ENCODE peak calls at places on chromosomes 2 and 18, in seven cellular contexts. V is CD8-positive, alpha-beta T cell; I is ovary; H is right atrium auricular region; D is OCI-LY7; U is IMR-90; X is psoas muscle. W is an unnamed sample. For H3K4me1, the result is how much of the 10 kb centered on the place peaks cover.

GRCh38 chr2:220847587-220847986 is 724.5 kb downstream of the EPHA4 start:
- DNase-seq in I (no peak), U (peak), H (no peak), D (no peak), V (no peak), X (no peak), W (no peak)

GRCh38 chr18:2050016-2050415 is 521.3 kb downstream of the METTL4 start:
- DNase-seq in I (no peak), D (no peak), H (no peak), X (no peak), V (no peak), U (no peak), W (no peak)

GRCh38 chr18:78971511-78972245 is 7.9 kb upstream of the SALL3 start:
- DNase-seq in X (no peak), H (no peak), V (no peak), U (no peak), D (no peak), I (no peak), W (no peak)

GRCh38 chr2:62774555-62775366 is 69.2 kb downstream of the EHBP1 start:
- DNase-seq in I (peak), U (peak), H (no peak), D (peak), V (no peak), X (no peak), W (no peak)

GRCh38 chr2:98087447-98088065 is 589 bp downstream of the VWA3B start:
- DNase-seq in X (no peak), V (no peak), U (no peak), D (no peak), H (no peak), I (no peak), W (no peak)

GRCh38 chr2:107932986-107933385 is 53.3 kb upstream of the SLC5A7 start:
- DNase-seq in I (no peak), D (no peak), U (peak), V (no peak), H (no peak), X (no peak), W (no peak)

GRCh38 chr2:121036226-121036692 is 248.7 kb downstream of the TFCP2L1 start:
- DNase-seq in D (no peak), U (no peak), X (no peak), I (no peak), H (no peak), V (no peak), W (no peak)

GRCh38 chr2:147389218-147389617 is 455.6 kb upstream of the ACVR2A start:
- DNase-seq in X (no peak), I (no peak), D (no peak), V (no peak), H (no peak), U (no peak), W (no peak)

GRCh38 chr18:41128545-41128944 is 826.5 kb upstream of the PIK3C3 start:
- DNase-seq in X (no peak), I (no peak), D (no peak), V (no peak), H (no peak), U (peak), W (no peak)

GRCh38 chr2:207619764-207620203 is 5.4 kb downstream of the METTL21A start:
- DNase-seq in H (no peak), X (no peak), D (peak), U (no peak), I (no peak), V (no peak), W (no peak)

GRCh38 chr2:189204322-189204941 is 24.9 kb upstream of the COL5A2 start:
- DNase-seq in D (no peak), V (no peak), U (peak), H (no peak), I (no peak), X (no peak), W (no peak)

GRCh38 chr2:64989982-64990614 is 899 bp downstream of the SLC1A4 start:
- DNase-seq in U (no peak), V (no peak), X (peak), D (peak), I (peak), H (no peak), W (no peak)

GRCh38 chr2:27929916-27930486 is 39.5 kb downstream of the BABAM2 start:
- DNase-seq in D (no peak), H (no peak), I (no peak), V (no peak), X (no peak), U (no peak), W (no peak)

GRCh38 chr2:106536490-106536889 is 49.3 kb downstream of the CD8B2 start:
- DNase-seq in X (no peak), D (no peak), U (no peak), V (no peak), I (no peak), H (no peak), W (no peak)

GRCh38 chr2:20525041-20526035 is 78.5 kb downstream of the RHOB start:
- DNase-seq in V (no peak), D (no peak), H (peak), I (no peak), U (peak), X (peak), W (peak)

GRCh38 chr2:22011048-22011447 is 887.3 kb downstream of the TDRD15 start:
- DNase-seq in D (no peak), I (no peak), U (no peak), X (no peak), H (no peak), V (no peak), W (no peak)

GRCh38 chr2:76080154-76080553 is 369.4 kb upstream of the GCFC2 start:
- DNase-seq in X (no peak), I (no peak), D (no peak), H (no peak), U (no peak), V (no peak), W (no peak)

GRCh38 chr2:85273732-85274731 is 53.8 kb downstream of the TGOLN2 start:
- DNase-seq in U (peak), V (no peak), H (no peak), I (peak), X (peak), D (no peak), W (no peak)

GRCh38 chr2:108604196-108604595 is 69.9 kb downstream of the LIMS1 start:
- DNase-seq in H (no peak), D (no peak), X (no peak), I (no peak), U (peak), V (no peak), W (no peak)

GRCh38 chr2:219530048-219530963 is 13.3 kb downstream of the CHPF start:
- DNase-seq in U (peak), X (peak), H (peak), V (peak), D (peak), I (peak), W (peak)

GRCh38 chr2:226079186-226079585 is 679.7 kb downstream of the NYAP2 start:
- DNase-seq in H (no peak), V (no peak), I (no peak), D (no peak), X (no peak), U (no peak), W (no peak)

GRCh38 chr2:231939022-231939421 is 12.8 kb upstream of the NPPC start:
- DNase-seq in V (no peak), X (no peak), I (no peak), U (no peak), H (no peak), D (no peak), W (no peak)

GRCh38 chr2:157875720-157876065 is 437 bp downstream of the ACVR1 start:
- DNase-seq in I (peak), X (no peak), U (no peak), V (peak), D (no peak), H (no peak), W (peak)

GRCh38 chr2:130896813-130897212 is 60.1 kb downstream of the ARHGEF4 start:
- DNase-seq in X (no peak), I (no peak), U (no peak), H (no peak), V (no peak), D (no peak), W (no peak)

GRCh38 chr2:221624475-221624874 is 52.4 kb upstream of the EPHA4 start:
- DNase-seq in I (no peak), D (no peak), V (no peak), H (no peak), U (no peak), X (no peak), W (no peak)

GRCh38 chr2:186533717-186534116 is 47.7 kb downstream of the ZC3H15 start:
- DNase-seq in D (no peak), X (no peak), U (no peak), H (no peak), V (no peak), I (no peak), W (no peak)

GRCh38 chr2:68366083-68366560 is 1.0 kb downstream of the PLEK start:
- DNase-seq in D (peak), V (no peak), U (no peak), X (no peak), H (no peak), I (no peak), W (no peak)

GRCh38 chr2:128605421-128605820 is 286.8 kb upstream of the HS6ST1 start:
- DNase-seq in I (no peak), V (no peak), X (no peak), H (no peak), D (no peak), U (no peak), W (peak)

GRCh38 chr18:33839452-33840225 is 261.6 kb downstream of the ASXL3 start:
- DNase-seq in D (peak), I (no peak), U (peak), V (no peak), X (peak), H (no peak), W (no peak)

GRCh38 chr2:26241928-26242436 is 2.5 kb downstream of the HADHA start:
- DNase-seq in U (no peak), H (no peak), I (no peak), X (no peak), D (no peak), V (no peak), W (no peak)

GRCh38 chr2:236146436-236146835 is 21.8 kb downstream of the GBX2 start:
- DNase-seq in V (no peak), H (no peak), U (no peak), I (no peak), X (no peak), D (no peak), W (no peak)

GRCh38 chr2:37306024-37306423 is 18.6 kb downstream of the PRKD3 start:
- DNase-seq in I (no peak), H (no peak), U (no peak), D (no peak), X (no peak), V (no peak), W (no peak)

GRCh38 chr18:58078889-58079573 is 35.0 kb downstream of the NEDD4L start:
- DNase-seq in D (no peak), X (no peak), U (no peak), I (no peak), H (no peak), V (no peak), W (no peak)

GRCh38 chr2:194363878-194364277 is 1293.1 kb upstream of the SLC39A10 start:
- DNase-seq in I (no peak), D (no peak), V (no peak), X (no peak), U (no peak), H (no peak), W (no peak)

GRCh38 chr2:222304737-222305509 is 6.1 kb upstream of the PAX3 start:
- DNase-seq in U (no peak), V (no peak), I (no peak), H (no peak), X (no peak), D (no peak), W (no peak)

GRCh38 chr18:53093650-53094049 is 753.7 kb downstream of the DCC start:
- DNase-seq in H (no peak), U (no peak), V (no peak), X (no peak), I (no peak), D (no peak), W (no peak)

GRCh38 chr18:49481317-49481716 is 5.7 kb downstream of the C18orf32 start:
- DNase-seq in X (no peak), U (no peak), I (no peak), H (no peak), V (no peak), D (no peak), W (no peak)

GRCh38 chr2:48144777-48145176 is 238.5 kb upstream of the FBXO11 start:
- DNase-seq in I (no peak), X (no peak), V (no peak), D (no peak), H (no peak), U (no peak), W (no peak)

GRCh38 chr2:170030040-170030439 is 147.9 kb upstream of the MYO3B start:
- DNase-seq in I (no peak), X (no peak), V (no peak), U (no peak), H (no peak), D (no peak), W (no peak)

GRCh38 chr2:197248623-197249022 is 62.0 kb downstream of the ANKRD44 start:
- DNase-seq in X (no peak), H (no peak), U (peak), D (no peak), I (no peak), V (no peak), W (no peak)

GRCh38 chr2:197247083-197247482 is 63.5 kb downstream of the ANKRD44 start:
- DNase-seq in U (no peak), H (no peak), V (no peak), X (no peak), I (no peak), D (no peak), W (no peak)

GRCh38 chr2:197246405-197246804 is 64.2 kb downstream of the ANKRD44 start:
- DNase-seq in V (no peak), X (no peak), U (no peak), I (no peak), H (no peak), D (no peak), W (no peak)

GRCh38 chr2:197249771-197250397 is 60.7 kb downstream of the ANKRD44 start:
- DNase-seq in U (no peak), X (no peak), D (no peak), I (no peak), V (no peak), H (no peak), W (no peak)

DNA sequence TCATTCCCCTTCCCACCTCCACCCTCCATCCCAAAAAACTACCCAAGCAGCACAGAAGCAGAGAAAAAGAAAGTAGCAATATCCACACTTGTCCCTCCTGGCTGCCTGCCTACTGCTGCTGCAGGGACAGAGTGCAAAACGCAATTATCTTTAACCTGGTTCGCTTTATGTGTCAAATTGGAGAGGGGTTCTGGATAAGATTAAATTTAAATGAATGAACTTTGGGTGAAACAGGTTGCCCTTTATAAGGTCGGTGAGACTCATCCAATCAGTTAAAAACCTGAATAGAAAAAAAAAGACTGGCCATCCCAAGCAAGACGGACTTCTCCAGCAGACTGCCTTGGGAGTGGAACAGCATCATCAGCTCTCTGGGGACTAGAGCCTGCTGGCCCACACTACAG is 62.6 kb downstream of the ANKRD44 start:
- DNase-seq in I (no peak), V (no peak), H (no peak), D (no peak), X (no peak), U (no peak), W (no peak)
- H3K4me1 ChIP-seq in I (under half), V (half or more), H (under half), D (under half), X (under half), U (under half), W (under half)

DNA sequence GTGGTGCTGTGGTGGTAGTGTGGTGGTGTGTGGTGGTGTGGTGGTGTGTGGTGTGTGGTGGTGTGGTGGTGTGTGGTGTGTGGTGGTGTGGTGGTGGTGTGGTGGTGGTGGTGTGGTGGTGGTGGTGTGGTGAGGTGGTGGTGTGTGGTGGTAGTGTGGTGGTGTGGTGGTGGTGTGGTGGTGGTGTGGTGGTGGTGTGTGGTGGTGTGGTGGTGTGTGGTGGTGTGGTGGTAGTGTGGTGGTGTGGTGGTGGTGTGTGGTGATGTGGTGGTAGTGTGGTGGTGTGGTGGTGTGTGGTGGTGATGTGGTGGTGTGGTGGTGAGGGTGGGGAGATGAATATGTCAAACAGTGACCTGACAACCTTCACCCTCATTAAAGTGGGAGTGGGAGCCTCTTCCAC is 55.6 kb upstream of the DLGAP1 start:
- DNase-seq in V (no peak), X (no peak), U (no peak), I (no peak), H (no peak), D (peak), W (no peak)
- TF ChIP-seq CTCF in V (no peak), X (no peak), U (no peak), I (no peak), H (no peak), D (no peak), W (no peak)

GRCh38 chr2:43142921-43143438 is 83.4 kb downstream of the ZFP36L2 start:
- DNase-seq in D (peak), X (peak), I (no peak), U (no peak), V (no peak), H (no peak), W (no peak)
- H3K4me1 ChIP-seq in D (under half), X (under half), I (under half), U (under half), V (half or more), H (under half), W (under half)

DNA sequence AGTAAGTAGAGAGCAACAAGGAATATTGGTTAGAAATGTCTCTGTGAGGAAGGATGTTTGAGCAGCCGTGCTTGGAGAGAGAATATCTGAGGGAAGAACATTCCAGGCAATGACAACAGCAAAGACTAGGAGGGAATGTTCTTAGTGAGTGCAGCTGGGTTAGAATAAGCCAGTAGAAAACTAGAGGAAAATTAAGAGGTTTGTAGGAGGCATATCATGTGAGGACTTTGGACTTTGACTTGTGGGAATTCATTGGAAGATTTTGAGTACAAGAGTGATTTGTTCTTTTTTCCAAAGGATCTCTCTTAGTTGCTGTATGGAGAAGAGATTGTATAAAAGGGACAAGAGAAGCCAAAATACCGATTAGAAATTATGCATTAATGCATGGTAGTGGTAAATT is 47.2 kb downstream of the PPM1B start:
- DNase-seq in I (no peak), V (no peak), H (no peak), U (no peak), X (no peak), D (no peak), W (no peak)
- TF ChIP-seq CTCF in I (no peak), V (no peak), H (no peak), U (no peak), X (no peak), D (no peak), W (no peak)